ENCODE peak calls at places on chromosomes 2 and 18, in four cellular contexts. G is stomach, S is HCT116, Q is K562. H is an unnamed sample.

GRCh38 chr18:79321625-79322024 is 74.1 kb upstream of the NFATC1 start:
- DNase-seq in S (no peak), Q (no peak), G (no peak), H (no peak)

GRCh38 chr2:181104512-181105121 is 124.2 kb downstream of the UBE2E3 start:
- DNase-seq in S (peak), Q (peak), G (no peak), H (no peak)

GRCh38 chr2:46939596-46940359 is 24.2 kb upstream of the MCFD2 start:
- DNase-seq in Q (no peak), G (peak), S (no peak), H (no peak)

GRCh38 chr2:63058149-63058741 is 7.6 kb downstream of the OTX1 start:
- DNase-seq in S (no peak), Q (no peak), G (no peak), H (no peak)

GRCh38 chr2:162107361-162107901 is 33.4 kb upstream of the DPP4 start:
- DNase-seq in G (no peak), Q (no peak), S (no peak), H (no peak)

GRCh38 chr18:7908686-7909299 is 341.7 kb downstream of the PTPRM start:
- DNase-seq in G (no peak), Q (no peak), S (no peak), H (no peak)

GRCh38 chr2:162220438-162220837 is 22.8 kb downstream of the FAP start:
- DNase-seq in Q (no peak), S (no peak), G (no peak), H (no peak)

GRCh38 chr18:38415811-38416210 is 850.2 kb upstream of the CELF4 start:
- DNase-seq in G (no peak), S (no peak), Q (no peak), H (no peak)

GRCh38 chr2:175811966-175812365 is 190.1 kb downstream of the LNPK start:
- DNase-seq in G (no peak), S (no peak), Q (no peak), H (no peak)

GRCh38 chr2:168211664-168212163 is 35.7 kb downstream of the STK39 start:
- DNase-seq in S (no peak), G (no peak), Q (no peak), H (no peak)

GRCh38 chr2:232363784-232364615 is 14.6 kb upstream of the ALPP start:
- DNase-seq in G (no peak), Q (no peak), S (no peak), H (peak)

GRCh38 chr2:101473581-101473910 is 1.4 kb downstream of the RFX8 start:
- DNase-seq in G (no peak), S (no peak), Q (no peak), H (no peak)

GRCh38 chr18:49664086-49664890 is 102.4 kb downstream of the LIPG start:
- DNase-seq in G (no peak), S (no peak), Q (peak), H (no peak)

GRCh38 chr2:240986787-240987411 is 11.5 kb upstream of the SNED1 start:
- DNase-seq in G (no peak), Q (no peak), S (no peak), H (peak)

GRCh38 chr2:43228782-43229659 is 2.6 kb upstream of the ZFP36L2 start:
- DNase-seq in G (no peak), S (no peak), Q (no peak), H (no peak)

GRCh38 chr2:187976259-187976658 is 315.4 kb upstream of the GULP1 start:
- DNase-seq in G (no peak), S (no peak), Q (no peak), H (no peak)

GRCh38 chr2:241817126-241817820 is 8.3 kb downstream of the NEU4 start:
- DNase-seq in S (no peak), G (no peak), Q (no peak), H (peak)

GRCh38 chr18:8632386-8632785 is 23.1 kb downstream of the RAB12 start:
- DNase-seq in Q (no peak), S (no peak), G (no peak), H (no peak)

GRCh38 chr2:235917506-235917905 is 250.7 kb downstream of the GBX2 start:
- DNase-seq in Q (no peak), S (no peak), G (no peak), H (no peak)

GRCh38 chr18:74460825-74461224 is 3.7 kb upstream of the DIPK1C start:
- DNase-seq in G (no peak), Q (no peak), S (no peak), H (no peak)

GRCh38 chr18:63701952-63702351 is 808 bp upstream of the SERPINB11 start:
- DNase-seq in S (no peak), G (no peak), Q (no peak), H (no peak)

GRCh38 chr2:16652296-16653082 is 13.1 kb downstream of the CYRIA start:
- DNase-seq in Q (no peak), G (no peak), S (no peak), H (no peak)

GRCh38 chr2:85770369-85770768 is 16.6 kb downstream of the ATOH8 start:
- DNase-seq in S (no peak), Q (no peak), G (no peak), H (no peak)

GRCh38 chr2:11410101-11410500 is 55.9 kb downstream of the E2F6 start:
- DNase-seq in S (no peak), Q (no peak), G (no peak), H (no peak)

GRCh38 chr2:161077367-161078210 is 82.6 kb upstream of the TANK start:
- DNase-seq in Q (no peak), G (no peak), S (no peak), H (peak)

GRCh38 chr2:33681333-33681732 is 82.2 kb upstream of the FAM98A start:
- DNase-seq in Q (no peak), S (no peak), G (no peak), H (no peak)

GRCh38 chr18:29874519-29875098 is 1167.9 kb downstream of the DSC3 start:
- DNase-seq in Q (peak), S (peak), G (no peak), H (no peak)

GRCh38 chr18:42192251-42193248 is 237.5 kb downstream of the PIK3C3 start:
- DNase-seq in S (no peak), G (no peak), Q (no peak), H (no peak)

GRCh38 chr2:196174424-196174823 is 3.0 kb upstream of the STK17B start:
- DNase-seq in Q (no peak), S (no peak), G (no peak), H (no peak)

GRCh38 chr2:128485761-128486639 is 167.3 kb upstream of the HS6ST1 start:
- DNase-seq in S (no peak), G (no peak), Q (no peak), H (no peak)

GRCh38 chr2:64405476-64406406 is 48.2 kb upstream of the LGALSL start:
- DNase-seq in Q (no peak), S (no peak), G (no peak), H (no peak)

GRCh38 chr2:7093376-7093775 is 176.2 kb downstream of the RNF144A start:
- DNase-seq in Q (no peak), G (no peak), S (no peak), H (no peak)

GRCh38 chr18:4358618-4359017 is 96.5 kb downstream of the DLGAP1 start:
- DNase-seq in G (no peak), Q (no peak), S (no peak), H (no peak)

GRCh38 chr18:24627644-24628315 is 167.3 kb downstream of the HRH4 start:
- DNase-seq in G (no peak), S (no peak), Q (no peak), H (no peak)

GRCh38 chr18:74146756-74147155 is 878 bp downstream of the FBXO15 start:
- DNase-seq in S (no peak), G (no peak), Q (no peak), H (no peak)

GRCh38 chr2:238899386-238899785 is 51.5 kb downstream of the TWIST2 start:
- DNase-seq in S (no peak), Q (no peak), G (no peak), H (no peak)

GRCh38 chr2:134252092-134252775 is 1.6 kb upstream of the MGAT5 start:
- DNase-seq in S (no peak), Q (no peak), G (no peak), H (no peak)
- H3K4me3 ChIP-seq in S (no peak), Q (no peak), G (no peak), H (no peak)

DNA sequence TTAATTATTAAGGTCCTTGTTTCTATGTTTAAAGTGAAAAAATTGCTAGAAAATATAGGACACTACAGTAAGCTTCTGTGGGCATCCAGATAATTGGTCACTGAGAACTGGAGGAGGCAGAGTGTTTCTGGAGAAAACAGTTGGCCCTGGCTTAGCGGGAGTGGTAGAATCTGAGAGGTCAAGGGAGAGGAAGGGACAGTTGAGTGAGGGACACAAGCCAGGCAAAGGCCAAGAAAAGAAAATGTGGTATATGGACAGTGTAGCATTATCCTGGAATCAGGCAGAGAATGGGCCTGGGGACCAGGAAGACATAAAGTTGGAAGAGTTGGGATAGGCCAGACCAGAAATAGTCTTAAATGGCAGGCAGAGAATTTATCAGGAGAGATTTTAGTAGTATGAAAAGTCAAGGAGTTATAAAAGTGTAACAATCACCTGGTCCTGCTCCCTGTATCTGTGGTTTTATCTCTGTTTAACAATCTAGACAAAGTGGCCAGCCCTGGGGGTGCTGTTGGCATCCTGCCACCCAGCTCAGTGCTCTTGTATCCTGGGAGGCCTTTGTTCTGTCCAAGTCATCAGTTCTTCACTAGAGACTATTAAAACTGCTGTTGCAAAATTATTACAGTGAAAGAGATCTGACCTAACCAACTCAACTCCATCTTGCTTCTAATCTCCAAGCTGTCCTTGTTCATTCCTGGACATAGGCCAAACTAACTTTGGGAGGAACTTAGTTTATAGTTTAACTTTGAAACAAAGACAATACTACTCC is 15.4 kb upstream of the MSGN1 start:
- DNase-seq in Q (no peak), G (no peak), S (no peak), H (no peak)
- TF ChIP-seq POLR2AphosphoS5 in Q (no peak), G (no peak), S (no peak), H (no peak)

GRCh38 chr2:203534486-203535077 is 519 bp downstream of the RAPH1 start:
- DNase-seq in S (no peak), G (no peak), Q (peak), H (peak)

GRCh38 chr2:203533696-203534471 is 1.2 kb downstream of the RAPH1 start:
- DNase-seq in S (no peak), G (no peak), Q (no peak), H (no peak)

GRCh38 chr2:203532957-203533695 is 2.0 kb downstream of the RAPH1 start:
- DNase-seq in G (no peak), Q (peak), S (no peak), H (no peak)

GRCh38 chr2:203535784-203536590 is 886 bp upstream of the RAPH1 start:
- DNase-seq in S (no peak), Q (peak), G (no peak), H (no peak)

GRCh38 chr2:203535078-203535783 is at the start of gene RAPH1:
- DNase-seq in G (peak), S (peak), Q (peak), H (peak)
- TF ChIP-seq POLR2A in G (no peak), S (no peak), Q (peak), H (peak)

GRCh38 chr2:178910005-178910404 is 102.8 kb upstream of the TTN start:
- DNase-seq in S (no peak), G (no peak), Q (no peak), H (no peak)
- H3K4me3 ChIP-seq in S (no peak), G (no peak), Q (no peak), H (no peak)

GRCh38 chr2:20986540-20986939 is 57.3 kb downstream of the APOB start:
- DNase-seq in S (no peak), Q (no peak), G (no peak), H (no peak)
- TF ChIP-seq POLR2AphosphoS5 in S (no peak), Q (no peak), G (peak), H (no peak)

DNA sequence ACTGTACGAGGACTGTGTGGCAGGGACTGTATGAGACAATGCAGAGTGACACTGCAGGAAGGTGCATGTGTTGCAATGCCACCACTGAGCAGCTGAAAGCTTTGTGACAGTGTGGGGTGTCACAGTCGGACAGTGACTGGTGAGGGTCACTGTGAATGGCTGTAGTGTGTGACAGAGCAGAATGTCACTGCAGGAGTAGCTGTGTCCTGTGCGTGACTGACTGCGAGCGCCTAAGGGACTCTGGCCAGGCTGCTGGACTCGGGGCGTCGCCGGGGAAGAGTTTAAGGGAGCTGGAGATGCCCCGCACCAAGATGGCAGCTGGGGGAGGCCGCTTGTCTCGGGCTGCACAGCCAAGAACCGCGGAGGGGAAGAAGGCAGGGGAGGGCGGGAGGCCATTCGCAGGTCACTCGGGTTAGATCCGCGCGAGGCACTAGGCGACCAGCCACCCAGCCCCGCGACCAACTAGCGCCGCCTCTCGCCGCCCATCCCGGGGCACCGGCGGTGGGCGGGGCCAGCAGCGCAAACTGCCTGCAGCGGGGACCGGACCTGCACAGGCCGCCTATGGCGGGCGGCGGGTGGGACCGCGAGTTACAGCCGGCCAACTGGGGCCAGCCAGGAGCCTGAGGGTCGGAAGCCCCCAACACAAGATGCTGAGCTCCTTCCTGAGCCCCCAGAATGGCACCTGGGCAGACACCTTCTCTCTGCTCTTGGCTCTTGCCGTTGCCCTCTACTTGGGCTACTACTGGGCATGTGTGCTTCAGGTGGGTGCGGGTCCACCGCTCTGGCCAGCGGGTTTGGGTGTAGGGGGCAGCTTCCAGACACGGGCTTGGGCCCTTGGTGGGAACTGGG is at the start of gene ABHD1:
- DNase-seq in Q (peak), G (peak), S (no peak), H (peak)
- TF ChIP-seq POLR2A in Q (no peak), G (no peak), S (no peak), H (no peak)

H was measured in upper lobe of left lung.